ENCODE peak calls at places on chromosomes 7 and 10, in five cellular contexts. U is CD8-positive, alpha-beta memory T cell; L is A549; A is stomach; X is pancreas. R is an unnamed sample. For H3K4me1, the result is how much of the 10 kb centered on the place peaks cover.

GRCh38 chr10:95248989-95249388 is 41.8 kb downstream of the PDLIM1 start:
- DNase-seq in U (no peak), L (no peak), A (no peak), X (no peak), R (no peak)

GRCh38 chr7:151767557-151767956 is 109.4 kb downstream of the PRKAG2 start:
- DNase-seq in U (no peak), L (no peak), A (no peak), X (no peak), R (no peak)

GRCh38 chr10:94193466-94193924 is 169.2 kb downstream of the NOC3L start:
- DNase-seq in U (no peak), L (no peak), A (no peak), X (no peak), R (no peak)

GRCh38 chr7:152850420-152850819 is 90.9 kb downstream of the ACTR3B start:
- DNase-seq in U (no peak), L (no peak), A (no peak), X (no peak), R (no peak)

GRCh38 chr7:27515933-27516332 is 146.8 kb downstream of the HIBADH start:
- DNase-seq in U (no peak), L (no peak), A (no peak), X (no peak), R (peak)

GRCh38 chr7:44095781-44096180 is 8.4 kb upstream of the AEBP1 start:
- DNase-seq in U (no peak), L (no peak), A (no peak), X (no peak), R (no peak)

GRCh38 chr7:158121441-158122045 is 466.1 kb downstream of the PTPRN2 start:
- DNase-seq in U (no peak), L (no peak), A (no peak), X (no peak), R (no peak)

GRCh38 chr10:119734396-119735332 is 8.8 kb downstream of the INPP5F start:
- DNase-seq in U (no peak), L (no peak), A (no peak), X (no peak), R (no peak)

GRCh38 chr7:128104109-128104742 is 73.0 kb upstream of the LRRC4 start:
- DNase-seq in U (no peak), L (no peak), A (no peak), X (no peak), R (no peak)

GRCh38 chr7:17902599-17902998 is 37.7 kb downstream of the SNX13 start:
- DNase-seq in U (no peak), L (no peak), A (no peak), X (no peak), R (no peak)

GRCh38 chr10:99682752-99683151 is 23.4 kb downstream of the ENTPD7 start:
- DNase-seq in U (no peak), L (peak), A (no peak), X (no peak), R (peak)

GRCh38 chr10:52083422-52083821 is 230.7 kb upstream of the DKK1 start:
- DNase-seq in U (no peak), L (no peak), A (no peak), X (no peak), R (no peak)

GRCh38 chr10:28254290-28254985 is 48.4 kb downstream of the MPP7 start:
- DNase-seq in U (no peak), L (no peak), A (no peak), X (no peak), R (peak)

GRCh38 chr7:45980181-45980905 is 59.3 kb upstream of the IGFBP3 start:
- DNase-seq in U (no peak), L (no peak), A (no peak), X (no peak), R (no peak)

GRCh38 chr10:128084364-128084763 is 41.9 kb downstream of the MKI67 start:
- DNase-seq in U (no peak), L (no peak), A (no peak), X (no peak), R (no peak)

GRCh38 chr10:58152698-58153263 is 114.9 kb downstream of the IPMK start:
- DNase-seq in U (no peak), L (peak), A (peak), X (no peak), R (peak)

GRCh38 chr7:8178353-8178752 is 83.6 kb downstream of the ICA1 start:
- DNase-seq in U (no peak), L (no peak), A (no peak), X (no peak), R (no peak)

GRCh38 chr7:87213801-87214200 is 5.7 kb downstream of the TMEM243 start:
- DNase-seq in U (no peak), L (no peak), A (no peak), X (no peak), R (no peak)

GRCh38 chr7:81416648-81417047 is 353.2 kb downstream of the HGF start:
- DNase-seq in U (no peak), L (no peak), A (no peak), X (no peak), R (no peak)

GRCh38 chr10:121148901-121149300 is 297.7 kb downstream of the WDR11 start:
- DNase-seq in U (no peak), L (no peak), A (no peak), X (no peak), R (no peak)

GRCh38 chr10:99329238-99329890 is at the start of gene CNNM1:
- DNase-seq in U (no peak), L (peak), A (no peak), X (peak), R (peak)

GRCh38 chr7:71131256-71131752 is 640 bp upstream of the GALNT17 start:
- DNase-seq in U (no peak), L (no peak), A (no peak), X (peak), R (peak)

GRCh38 chr10:73971636-73972354 is 26.1 kb upstream of the VCL start:
- DNase-seq in U (no peak), L (no peak), A (no peak), X (no peak), R (no peak)

GRCh38 chr7:77330169-77330882 is 85.8 kb downstream of the GSAP start:
- DNase-seq in U (no peak), L (no peak), A (no peak), X (no peak), R (no peak)

GRCh38 chr10:15365690-15366089 is 5.4 kb downstream of the FAM171A1 start:
- DNase-seq in U (no peak), L (no peak), A (no peak), X (no peak), R (no peak)

GRCh38 chr7:22849158-22849557 is 26.5 kb upstream of the TOMM7 start:
- DNase-seq in U (no peak), L (no peak), A (no peak), X (no peak), R (no peak)

GRCh38 chr10:118957966-118958365 is 71.5 kb upstream of the NANOS1 start:
- DNase-seq in U (no peak), L (no peak), A (no peak), X (no peak), R (no peak)

GRCh38 chr10:69914373-69915268 is 112.9 kb downstream of the COL13A1 start:
- DNase-seq in U (peak), L (peak), A (peak), X (no peak), R (peak)

GRCh38 chr10:119526606-119527592 is 15.6 kb downstream of the RGS10 start:
- DNase-seq in U (no peak), L (peak), A (no peak), X (no peak), R (no peak)

GRCh38 chr7:134836447-134836846 is 57.0 kb downstream of the CALD1 start:
- DNase-seq in U (no peak), L (no peak), A (no peak), X (no peak), R (no peak)

DNA sequence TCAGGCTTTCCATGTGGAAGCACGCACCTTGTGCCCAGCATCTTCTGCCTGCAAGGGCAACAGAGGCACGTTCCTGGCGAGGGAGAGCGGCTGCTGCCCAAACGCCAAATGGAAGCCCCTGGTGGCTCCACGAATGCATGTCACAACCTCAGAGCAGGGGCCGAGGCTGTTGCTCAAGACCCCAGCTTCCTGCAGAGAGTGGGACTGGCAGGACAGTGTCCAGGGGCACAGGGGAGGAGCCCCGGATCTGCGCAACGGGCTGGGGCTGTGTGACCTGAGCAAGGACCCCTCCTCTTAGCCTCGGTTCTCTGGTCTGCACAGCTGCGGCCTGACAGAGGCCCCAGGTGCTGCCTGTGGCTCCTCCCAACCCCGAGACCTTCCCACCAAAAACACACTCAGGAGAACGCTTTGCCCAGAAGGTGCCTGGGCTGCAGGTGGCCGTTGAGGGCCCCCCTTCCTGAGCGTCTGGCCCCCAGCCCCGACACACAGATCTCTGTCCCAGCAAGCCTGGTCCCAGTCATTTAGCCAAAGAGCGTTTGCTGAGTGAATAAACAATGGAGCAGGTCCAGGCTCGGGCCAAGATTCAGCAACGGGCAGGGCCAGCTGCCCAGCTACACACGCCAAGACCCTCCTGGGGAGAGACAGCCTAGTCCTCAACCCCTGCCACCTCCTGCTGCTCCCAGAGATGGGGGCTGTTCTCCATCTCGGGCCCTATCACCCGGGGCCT is 1.2 kb downstream of the MICALL2 start:
- DNase-seq in U (no peak), L (no peak), A (no peak), X (no peak), R (no peak)
- H3K4me1 ChIP-seq in U (under half), L (half or more), A (half or more), X (under half), R (under half)

DNA sequence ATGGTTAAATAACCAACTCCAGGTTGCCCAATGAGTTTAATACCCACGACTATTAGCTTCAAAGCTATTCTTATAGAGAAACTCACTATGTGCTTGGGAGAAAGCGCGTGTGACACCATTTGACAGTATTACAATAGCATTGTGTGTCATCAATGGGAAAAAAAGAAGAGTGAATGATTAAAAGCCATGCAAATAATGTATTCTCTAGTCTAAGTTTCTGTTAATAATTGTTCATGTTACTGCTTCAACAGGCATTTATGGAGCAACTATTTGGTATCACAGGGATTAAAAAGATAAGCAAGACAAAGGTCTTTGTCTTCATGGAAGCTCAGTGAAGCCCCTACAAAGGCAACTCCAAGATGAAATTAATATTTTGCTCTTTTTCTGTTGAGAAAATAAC is 47.2 kb downstream of the CAV1 start:
- DNase-seq in U (no peak), L (peak), A (no peak), X (no peak), R (no peak)
- H3K4me1 ChIP-seq in U (under half), L (half or more), A (under half), X (under half), R (under half)

GRCh38 chr7:55517936-55518689 is 54.2 kb downstream of the VOPP1 start:
- DNase-seq in U (no peak), L (no peak), A (no peak), X (no peak), R (no peak)

GRCh38 chr7:55514546-55515265 is 57.6 kb downstream of the VOPP1 start:
- DNase-seq in U (no peak), L (no peak), A (no peak), X (no peak), R (no peak)

GRCh38 chr7:55517191-55517633 is 55.1 kb downstream of the VOPP1 start:
- DNase-seq in U (no peak), L (no peak), A (no peak), X (no peak), R (no peak)

GRCh38 chr7:55515569-55516279 is 56.6 kb downstream of the VOPP1 start:
- DNase-seq in U (no peak), L (no peak), A (no peak), X (no peak), R (no peak)

GRCh38 chr7:55516399-55516798 is 55.9 kb downstream of the VOPP1 start:
- DNase-seq in U (no peak), L (no peak), A (no peak), X (no peak), R (no peak)
- H3K4me1 ChIP-seq in U (under half), L (under half), A (under half), X (under half), R (under half)

GRCh38 chr7:111954056-111954455 is 252.1 kb downstream of the DOCK4 start:
- DNase-seq in U (no peak), L (no peak), A (no peak), X (no peak), R (no peak)
- H3K4me1 ChIP-seq in U (under half), L (under half), A (under half), X (under half), R (under half)

GRCh38 chr10:86409183-86409582 is 42.6 kb upstream of the GRID1 start:
- DNase-seq in U (no peak), L (no peak), A (no peak), X (no peak), R (no peak)

GRCh38 chr10:86410542-86411124 is 44.0 kb upstream of the GRID1 start:
- DNase-seq in U (no peak), L (peak), A (peak), X (no peak), R (no peak)

GRCh38 chr10:86411281-86411841 is 44.8 kb upstream of the GRID1 start:
- DNase-seq in U (no peak), L (peak), A (no peak), X (no peak), R (no peak)

GRCh38 chr10:86413046-86413728 is 46.6 kb upstream of the GRID1 start:
- DNase-seq in U (peak), L (no peak), A (no peak), X (no peak), R (no peak)

GRCh38 chr10:86411852-86412550 is 45.4 kb upstream of the GRID1 start:
- DNase-seq in U (no peak), L (no peak), A (no peak), X (no peak), R (no peak)
- H3K4me1 ChIP-seq in U (under half), L (under half), A (under half), X (under half), R (under half)

GRCh38 chr10:102624751-102625330 is 19.4 kb upstream of the TRIM8 start:
- DNase-seq in U (no peak), L (no peak), A (no peak), X (no peak), R (no peak)
- H3K4me1 ChIP-seq in U (under half), L (under half), A (half or more), X (under half), R (under half)

DNA sequence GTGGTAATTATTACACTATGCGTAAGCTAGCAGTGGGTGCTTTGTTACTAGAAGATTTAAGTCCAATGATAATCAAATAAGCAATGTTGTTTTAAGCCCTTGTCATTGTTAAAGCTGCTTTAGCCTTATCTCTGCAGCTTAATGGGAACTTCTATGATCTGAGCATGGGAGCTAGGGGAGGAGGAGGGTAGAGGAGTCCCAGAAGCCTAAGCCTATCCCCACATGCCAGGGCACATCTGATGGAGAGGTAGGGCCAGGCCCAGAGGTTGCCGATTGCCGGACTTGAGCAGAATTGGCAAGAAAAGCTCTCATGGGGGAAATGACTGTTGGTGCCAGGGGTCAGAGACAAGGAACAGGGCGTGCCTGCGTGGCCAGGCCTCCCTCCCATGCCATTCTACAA is 13.4 kb downstream of the CUBN start:
- DNase-seq in U (no peak), L (no peak), A (no peak), X (no peak), R (no peak)
- H3K4me1 ChIP-seq in U (under half), L (under half), A (under half), X (under half), R (under half)

DNA sequence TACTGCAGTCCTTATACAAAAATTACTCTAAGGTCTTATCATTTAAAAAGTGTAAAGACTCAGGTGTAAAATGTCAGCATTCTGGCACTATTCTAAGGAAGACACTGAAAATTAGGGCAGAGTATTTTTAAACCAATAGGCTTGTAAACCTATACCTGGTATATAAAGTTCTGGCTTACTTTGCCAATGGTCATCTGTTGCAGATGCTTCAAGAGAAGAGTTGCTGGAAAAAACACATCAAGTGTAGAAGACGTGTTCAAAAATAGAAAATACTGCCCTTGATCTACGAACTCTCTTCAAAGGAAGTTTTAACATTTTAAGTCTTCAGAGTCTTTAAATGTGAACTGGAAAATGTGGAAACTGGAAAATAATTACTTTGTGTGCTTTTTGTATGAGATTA is 23.9 kb downstream of the NT5C3A start:
- DNase-seq in U (no peak), L (no peak), A (no peak), X (no peak), R (no peak)
- H3K4me1 ChIP-seq in U (under half), L (half or more), A (half or more), X (under half), R (under half)

GRCh38 chr10:8437896-8438295 is 383.4 kb downstream of the GATA3 start:
- DNase-seq in U (no peak), L (no peak), A (no peak), X (no peak), R (no peak)

GRCh38 chr10:8439040-8439439 is 384.6 kb downstream of the GATA3 start:
- DNase-seq in U (no peak), L (no peak), A (no peak), X (no peak), R (no peak)

GRCh38 chr10:8435186-8436055 is 380.9 kb downstream of the GATA3 start:
- DNase-seq in U (no peak), L (peak), A (no peak), X (no peak), R (peak)

DNA sequence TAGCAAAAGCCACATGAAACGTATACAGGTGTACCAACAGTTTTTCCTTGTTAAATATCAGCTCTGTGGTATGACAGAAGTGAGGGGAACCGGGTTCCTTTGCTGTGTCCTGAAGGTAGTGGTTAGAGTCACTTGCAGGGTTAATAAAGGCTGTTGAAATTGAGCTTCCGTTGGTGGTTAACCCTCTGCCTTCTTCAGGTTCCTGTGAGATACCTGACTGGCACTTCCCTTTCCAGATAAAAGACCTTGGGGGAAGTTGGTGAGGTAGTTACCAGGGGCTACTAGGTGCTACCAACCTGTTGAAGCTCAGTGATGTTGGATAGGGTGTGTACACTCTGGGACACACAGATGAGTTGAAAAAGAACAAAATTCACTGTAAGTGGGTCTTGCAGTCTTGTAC is 384.1 kb downstream of the GATA3 start:
- DNase-seq in U (peak), L (no peak), A (no peak), X (no peak), R (no peak)
- H3K4me1 ChIP-seq in U (under half), L (under half), A (under half), X (under half), R (under half)

R was measured in prostate gland.